ENCODE peak calls at places on chromosomes 12 and 14, in four cellular contexts. One of them, this sample, is unnamed.

GRCh38 chr14:33120341-33120740 is 181.7 kb downstream of the NPAS3 start:
- DNase-seq in psoas muscle: no peak
- DNase-seq in lung: no peak
- DNase-seq in SK-MEL-5: no peak
- DNase-seq in this sample: no peak

GRCh38 chr14:60922050-60922449 is 58.8 kb downstream of the TRMT5 start:
- DNase-seq in psoas muscle: no peak
- DNase-seq in SK-MEL-5: no peak
- DNase-seq in lung: no peak
- DNase-seq in this sample: no peak

GRCh38 chr12:8553088-8553627 is 12.5 kb upstream of the CLEC4E start:
- DNase-seq in lung: no peak
- DNase-seq in psoas muscle: no peak
- DNase-seq in SK-MEL-5: no peak
- DNase-seq in this sample: no peak

GRCh38 chr14:104112113-104112505 is 26.3 kb upstream of the KIF26A start:
- DNase-seq in lung: no peak
- DNase-seq in SK-MEL-5: no peak
- DNase-seq in psoas muscle: no peak
- DNase-seq in this sample: no peak

GRCh38 chr12:24424889-24425600 is 475.6 kb upstream of the SOX5 start:
- DNase-seq in lung: no peak
- DNase-seq in psoas muscle: no peak
- DNase-seq in SK-MEL-5: no peak
- DNase-seq in this sample: no peak

GRCh38 chr12:49825971-49826421 is 2.2 kb downstream of the NCKAP5L start:
- DNase-seq in SK-MEL-5: no peak
- DNase-seq in psoas muscle: peak
- DNase-seq in lung: no peak
- DNase-seq in this sample: no peak

GRCh38 chr14:68794856-68795601 is 2.2 kb upstream of the ZFP36L1 start:
- DNase-seq in psoas muscle: no peak
- DNase-seq in SK-MEL-5: peak
- DNase-seq in lung: peak
- DNase-seq in this sample: peak

GRCh38 chr12:124422570-124423523 is 128.0 kb downstream of the RFLNA start:
- DNase-seq in SK-MEL-5: no peak
- DNase-seq in psoas muscle: peak
- DNase-seq in lung: peak
- DNase-seq in this sample: peak

GRCh38 chr12:65778268-65779090 is 45.8 kb upstream of the HMGA2 start:
- DNase-seq in SK-MEL-5: no peak
- DNase-seq in lung: no peak
- DNase-seq in psoas muscle: no peak
- DNase-seq in this sample: no peak

GRCh38 chr12:3805058-3805457 is 52.1 kb upstream of the CRACR2A start:
- DNase-seq in psoas muscle: no peak
- DNase-seq in SK-MEL-5: no peak
- DNase-seq in lung: no peak
- DNase-seq in this sample: no peak

GRCh38 chr14:68424443-68425172 is 368.3 kb downstream of the ZFP36L1 start:
- DNase-seq in SK-MEL-5: no peak
- DNase-seq in lung: no peak
- DNase-seq in psoas muscle: no peak
- DNase-seq in this sample: no peak

GRCh38 chr12:69386921-69387320 is 27.4 kb downstream of the YEATS4 start:
- DNase-seq in psoas muscle: no peak
- DNase-seq in lung: no peak
- DNase-seq in SK-MEL-5: no peak
- DNase-seq in this sample: no peak

GRCh38 chr14:73717998-73718741 is 4.0 kb upstream of the PNMA1 start:
- DNase-seq in SK-MEL-5: no peak
- DNase-seq in lung: no peak
- DNase-seq in psoas muscle: no peak
- DNase-seq in this sample: no peak

GRCh38 chr14:101476931-101477553 is 84.3 kb upstream of the DIO3 start:
- DNase-seq in psoas muscle: no peak
- DNase-seq in SK-MEL-5: peak
- DNase-seq in lung: peak
- DNase-seq in this sample: no peak

GRCh38 chr14:102203382-102203781 is 63.7 kb downstream of the WDR20 start:
- DNase-seq in psoas muscle: no peak
- DNase-seq in lung: no peak
- DNase-seq in SK-MEL-5: no peak
- DNase-seq in this sample: peak

GRCh38 chr14:24280797-24281460 is 9.5 kb upstream of the RABGGTA start:
- DNase-seq in lung: no peak
- DNase-seq in SK-MEL-5: no peak
- DNase-seq in psoas muscle: no peak
- DNase-seq in this sample: no peak

GRCh38 chr12:128702344-128702743 is 121.4 kb downstream of the SLC15A4 start:
- DNase-seq in SK-MEL-5: no peak
- DNase-seq in lung: no peak
- DNase-seq in psoas muscle: no peak
- DNase-seq in this sample: no peak

GRCh38 chr14:58755026-58755929 is 117.5 kb downstream of the DACT1 start:
- DNase-seq in SK-MEL-5: no peak
- DNase-seq in psoas muscle: no peak
- DNase-seq in lung: no peak
- DNase-seq in this sample: no peak